ENCODE peak calls at places on chromosomes 13 and 19, in five cellular contexts. R is testis, K is cardiac muscle cell, T is right atrium auricular region, O is suprapubic skin. Z is an unnamed sample.
A peak's percentile ranks its signal among the peaks of the same experiment; 100 is the strongest.

GRCh38 chr19:42216653-42217521 is 590 bp downstream of the DEDD2 start:
- DNase-seq in R (peak; percentile 56), K (peak; percentile 74), T (no peak), O (peak; percentile 82), Z (peak; percentile 84)

GRCh38 chr19:455031-455705 is 5.7 kb downstream of the SHC2 start:
- DNase-seq in R (no peak), K (no peak), T (no peak), O (no peak), Z (no peak)

GRCh38 chr13:28542804-28543203 is 47.9 kb upstream of the FLT1 start:
- DNase-seq in R (no peak), K (no peak), T (no peak), O (no peak), Z (no peak)

GRCh38 chr19:5050016-5050656 is 81.2 kb downstream of the KDM4B start:
- DNase-seq in R (no peak), K (peak; percentile 25), T (no peak), O (no peak), Z (no peak)

GRCh38 chr19:2602391-2603181 is 99.9 kb downstream of the GNG7 start:
- DNase-seq in R (peak; percentile 87), K (peak; percentile 69), T (peak; percentile 95), O (peak; percentile 92), Z (peak; percentile 98)

GRCh38 chr13:26017196-26017921 is 34.5 kb downstream of the SHISA2 start:
- DNase-seq in R (peak; percentile 75), K (no peak), T (no peak), O (no peak), Z (no peak)

GRCh38 chr13:93180376-93180966 is 46.1 kb upstream of the GPC6 start:
- DNase-seq in R (no peak), K (no peak), T (no peak), O (no peak), Z (no peak)

GRCh38 chr13:43865892-43866291 is 13.6 kb downstream of the CCDC122 start:
- DNase-seq in R (no peak), K (no peak), T (no peak), O (no peak), Z (no peak)

GRCh38 chr19:46862974-46863632 is 2.3 kb downstream of the ARHGAP35 start:
- DNase-seq in R (peak; percentile 14), K (peak; percentile 8), T (no peak), O (peak; percentile 40), Z (no peak)

GRCh38 chr19:7894612-7895309 is 6.5 kb downstream of the LRRC8E start:
- DNase-seq in R (no peak), K (no peak), T (no peak), O (no peak), Z (no peak)

GRCh38 chr13:44810067-44810840 is 179.0 kb downstream of the NUFIP1 start:
- DNase-seq in R (peak; percentile 54), K (peak; percentile 34), T (peak; percentile 78), O (no peak), Z (no peak)

GRCh38 chr19:40442328-40443130 is 1.6 kb downstream of the SERTAD3 start:
- DNase-seq in R (no peak), K (no peak), T (no peak), O (no peak), Z (no peak)

GRCh38 chr13:103961784-103962183 is 895.6 kb upstream of the SLC10A2 start:
- DNase-seq in R (no peak), K (no peak), T (no peak), O (no peak), Z (no peak)

GRCh38 chr19:44620667-44621066 is 7.3 kb downstream of the IGSF23 start:
- DNase-seq in R (no peak), K (no peak), T (no peak), O (no peak), Z (no peak)

GRCh38 chr13:39603424-39603947 is 493 bp upstream of the LHFPL6 start:
- DNase-seq in R (peak; percentile 63), K (peak; percentile 48), T (no peak), O (no peak), Z (no peak)

GRCh38 chr13:94312511-94313191 is 166.8 kb downstream of the DCT start:
- DNase-seq in R (no peak), K (no peak), T (no peak), O (no peak), Z (no peak)

GRCh38 chr19:5578094-5578846 is 10.5 kb upstream of the TINCR start:
- DNase-seq in R (peak; percentile 82), K (peak; percentile 79), T (no peak), O (peak; percentile 84), Z (no peak)

GRCh38 chr13:59360108-59360507 is 803.6 kb downstream of the DIAPH3 start:
- DNase-seq in R (no peak), K (no peak), T (no peak), O (no peak), Z (no peak)

DNA sequence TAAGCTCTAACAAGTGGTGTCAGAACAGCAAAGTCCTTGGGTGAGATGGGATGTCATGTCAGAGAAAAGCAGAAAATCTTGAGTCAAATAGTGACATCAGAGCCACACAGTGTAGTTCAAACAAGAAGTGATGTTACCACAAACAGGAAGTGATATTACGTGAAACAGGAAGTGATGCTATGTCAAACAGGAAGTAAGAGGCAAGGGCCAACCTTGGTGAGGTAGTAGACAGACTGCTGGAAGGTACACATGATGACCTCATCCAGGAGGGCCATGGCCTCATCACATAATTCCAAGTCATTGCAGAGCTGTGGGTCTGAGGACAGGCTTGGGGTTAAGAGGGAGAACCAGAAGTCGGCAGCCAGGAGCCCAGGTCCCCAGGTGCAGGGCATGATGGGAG is 7.0 kb upstream of the MAMSTR start:
- DNase-seq in R (no peak), K (no peak), T (no peak), O (no peak), Z (no peak)
- H3K27ac ChIP-seq in R (peak overlapping the region; percentile 43), K (no peak overlapping the region), T (no peak overlapping the region), O (peak overlapping the region; percentile 15), Z (no peak overlapping the region)

GRCh38 chr13:97394542-97394941 is 39.4 kb upstream of the RAP2A start:
- DNase-seq in R (no peak), K (no peak), T (no peak), O (no peak), Z (no peak)

GRCh38 chr13:97392020-97392419 is 41.9 kb upstream of the RAP2A start:
- DNase-seq in R (no peak), K (no peak), T (no peak), O (no peak), Z (no peak)

GRCh38 chr13:97391201-97391600 is 42.8 kb upstream of the RAP2A start:
- DNase-seq in R (no peak), K (no peak), T (no peak), O (no peak), Z (no peak)

GRCh38 chr13:97397267-97397666 is 36.7 kb upstream of the RAP2A start:
- DNase-seq in R (no peak), K (no peak), T (no peak), O (no peak), Z (no peak)

GRCh38 chr13:97395437-97396136 is 38.4 kb upstream of the RAP2A start:
- DNase-seq in R (no peak), K (no peak), T (no peak), O (no peak), Z (no peak)
- H3K27ac ChIP-seq in R (no peak overlapping the region), K (no peak overlapping the region), T (no peak overlapping the region), O (no peak overlapping the region), Z (peak overlapping the region; percentile 6)

DNA sequence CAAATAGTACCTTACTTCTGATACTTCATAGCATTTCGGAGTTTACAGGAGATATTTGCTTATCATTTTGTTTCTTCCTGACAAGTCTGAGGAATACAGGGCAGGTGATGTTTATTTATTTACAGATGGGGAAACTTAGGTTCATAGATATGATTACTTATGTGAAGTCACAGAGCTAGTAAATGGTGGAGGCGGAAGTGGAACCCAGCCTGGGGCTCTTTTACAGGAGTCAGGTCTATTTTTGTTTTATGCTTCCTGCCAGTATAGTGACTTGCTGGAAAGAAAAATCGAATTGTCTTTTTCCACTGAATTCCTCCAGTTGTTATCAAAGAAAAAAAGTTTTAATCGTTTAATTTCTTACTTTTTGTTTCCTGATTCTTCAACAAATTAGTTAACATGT is 66.5 kb downstream of the DGKH start:
- DNase-seq in R (no peak), K (no peak), T (no peak), O (no peak), Z (no peak)
- H3K27ac ChIP-seq in R (no peak overlapping the region), K (no peak overlapping the region), T (no peak overlapping the region), O (no peak overlapping the region), Z (no peak overlapping the region)

GRCh38 chr13:110157718-110158117 is 149.2 kb downstream of the COL4A1 start:
- DNase-seq in R (no peak), K (no peak), T (peak; percentile 5), O (no peak), Z (no peak)

GRCh38 chr13:110155072-110155471 is 151.9 kb downstream of the COL4A1 start:
- DNase-seq in R (no peak), K (no peak), T (peak; percentile 52), O (no peak), Z (no peak)

GRCh38 chr13:110154370-110155031 is 152.5 kb downstream of the COL4A1 start:
- DNase-seq in R (no peak), K (no peak), T (peak; percentile 26), O (no peak), Z (no peak)

GRCh38 chr13:110158201-110158600 is 148.8 kb downstream of the COL4A1 start:
- DNase-seq in R (no peak), K (no peak), T (peak; percentile 52), O (no peak), Z (no peak)

GRCh38 chr13:110156186-110157065 is 150.5 kb downstream of the COL4A1 start:
- DNase-seq in R (no peak), K (no peak), T (peak; percentile 52), O (no peak), Z (no peak)
- H3K27ac ChIP-seq in R (no peak overlapping the region), K (no peak overlapping the region), T (no peak overlapping the region), O (no peak overlapping the region), Z (no peak overlapping the region)

Z was measured in coronary artery.